ENCODE peak calls at places on chromosomes 3 and 15, in six cellular contexts. F, U, P, X, E and Z are unnamed samples.

GRCh38 chr3:120875989-120876388 is 32.0 kb upstream of the STXBP5L start:
- DNase-seq in F (no peak), U (no peak), P (no peak), X (no peak), E (no peak), Z (no peak)

GRCh38 chr15:99139276-99139675 is 34.4 kb downstream of the SYNM start:
- DNase-seq in F (no peak), U (no peak), P (no peak), X (no peak), E (no peak), Z (no peak)

GRCh38 chr3:16205156-16205870 is 30.8 kb downstream of the GALNT15 start:
- DNase-seq in F (no peak), U (no peak), P (no peak), X (no peak), E (peak), Z (no peak)

GRCh38 chr3:48217449-48217848 is 5.8 kb upstream of the CAMP start:
- DNase-seq in F (no peak), U (no peak), P (no peak), X (no peak), E (no peak), Z (no peak)

GRCh38 chr3:67531149-67532101 is 123.0 kb downstream of the SUCLG2 start:
- DNase-seq in F (no peak), U (no peak), P (no peak), X (no peak), E (no peak), Z (no peak)

GRCh38 chr15:83063555-83063954 is 3.5 kb downstream of the BTBD1 start:
- DNase-seq in F (no peak), U (no peak), P (no peak), X (no peak), E (no peak), Z (no peak)

GRCh38 chr3:53040361-53040820 is 5.5 kb downstream of the SFMBT1 start:
- DNase-seq in F (no peak), U (no peak), P (no peak), X (no peak), E (no peak), Z (no peak)

GRCh38 chr3:54999159-54999558 is 71.3 kb upstream of the LRTM1 start:
- DNase-seq in F (peak), U (no peak), P (no peak), X (no peak), E (peak), Z (no peak)

GRCh38 chr15:33448961-33449611 is 138.3 kb downstream of the RYR3 start:
- DNase-seq in F (no peak), U (no peak), P (no peak), X (no peak), E (no peak), Z (no peak)

GRCh38 chr3:141331370-141332318 is 36.7 kb upstream of the ZBTB38 start:
- DNase-seq in F (no peak), U (no peak), P (no peak), X (no peak), E (peak), Z (peak)

GRCh38 chr15:90325677-90326200 is 26.3 kb upstream of the ZNF774 start:
- DNase-seq in F (no peak), U (no peak), P (no peak), X (no peak), E (no peak), Z (no peak)

GRCh38 chr3:74546426-74546825 is 68.0 kb downstream of the CNTN3 start:
- DNase-seq in F (no peak), U (no peak), P (no peak), X (no peak), E (peak), Z (no peak)

GRCh38 chr3:33932010-33932764 is 133.8 kb downstream of the PDCD6IP start:
- DNase-seq in F (no peak), U (no peak), P (no peak), X (no peak), E (no peak), Z (no peak)

GRCh38 chr15:63038926-63039673 is 3.4 kb upstream of the TPM1 start:
- DNase-seq in F (no peak), U (no peak), P (no peak), X (no peak), E (no peak), Z (no peak)

GRCh38 chr3:63043631-63044030 is 168.4 kb upstream of the CADPS start:
- DNase-seq in F (no peak), U (no peak), P (no peak), X (no peak), E (no peak), Z (no peak)

GRCh38 chr3:18061737-18062136 is 319.3 kb upstream of the TBC1D5 start:
- DNase-seq in F (no peak), U (no peak), P (no peak), X (no peak), E (no peak), Z (no peak)

GRCh38 chr3:136070953-136071949 is 105.7 kb downstream of the PPP2R3A start:
- DNase-seq in F (peak), U (no peak), P (no peak), X (no peak), E (peak), Z (no peak)

GRCh38 chr15:71687902-71688508 is 122.3 kb upstream of the NR2E3 start:
- DNase-seq in F (no peak), U (no peak), P (no peak), X (no peak), E (no peak), Z (no peak)

GRCh38 chr3:146189519-146190173 is 28.7 kb upstream of the PLOD2 start:
- DNase-seq in F (peak), U (peak), P (no peak), X (no peak), E (peak), Z (no peak)

GRCh38 chr3:146184616-146185015 is 23.6 kb upstream of the PLOD2 start:
- DNase-seq in F (no peak), U (no peak), P (no peak), X (no peak), E (no peak), Z (no peak)

GRCh38 chr3:146187334-146187950 is 26.5 kb upstream of the PLOD2 start:
- DNase-seq in F (peak), U (no peak), P (no peak), X (no peak), E (no peak), Z (no peak)
- TF ChIP-seq CTCF in F (peak), U (no peak), P (no peak), X (no peak), E (peak), Z (no peak)

GRCh38 chr15:73539726-73540125 is 93.5 kb downstream of the NPTN start:
- DNase-seq in F (no peak), U (no peak), P (no peak), X (no peak), E (no peak), Z (no peak)
- TF ChIP-seq CTCF in F (no peak), U (no peak), P (no peak), X (no peak), E (no peak), Z (no peak)

DNA sequence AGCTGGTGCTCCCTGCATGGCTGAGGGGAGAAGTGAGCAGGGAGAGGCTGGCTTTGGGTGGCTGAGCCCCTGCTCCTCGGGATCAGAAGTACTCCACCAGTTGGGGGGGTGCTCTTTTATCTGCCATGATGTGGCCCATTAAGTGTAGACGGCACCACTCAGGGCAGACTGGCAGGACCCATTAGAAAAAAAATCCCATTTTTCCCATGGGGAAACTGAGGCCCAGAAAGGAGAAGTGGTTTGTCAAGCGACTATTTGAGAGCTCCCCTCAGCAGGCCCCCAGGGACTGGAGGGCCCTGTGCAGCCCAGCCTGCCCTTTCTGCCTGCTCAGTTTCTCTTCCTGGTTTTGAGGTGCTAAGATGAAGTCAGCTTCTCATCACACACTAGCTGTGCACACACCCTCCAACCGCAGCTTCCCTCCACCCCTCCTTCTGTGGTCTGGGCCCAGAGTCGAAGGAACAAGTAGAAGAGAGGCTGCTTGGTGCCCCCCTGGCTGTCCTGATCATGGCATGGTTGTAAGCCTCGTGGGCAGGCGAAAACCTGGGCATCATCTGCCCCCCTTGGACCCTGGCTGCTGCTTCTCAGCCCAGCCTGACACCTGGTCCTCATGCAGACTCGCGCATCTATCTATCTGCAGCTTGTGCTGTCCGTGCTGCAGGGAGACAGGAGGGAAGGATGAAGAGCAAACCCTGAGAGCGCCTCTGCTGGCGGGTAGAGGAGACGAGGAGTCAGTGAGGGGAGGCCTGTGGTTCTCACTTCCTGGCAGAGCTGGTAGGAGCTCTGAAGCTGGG is 5.6 kb downstream of the CSK start:
- DNase-seq in F (peak), U (peak), P (peak), X (peak), E (peak), Z (peak)
- TF ChIP-seq CTCF in F (no peak), U (peak), P (peak), X (peak), E (peak), Z (no peak)

GRCh38 chr3:122920986-122921385 is 106.6 kb downstream of the SEMA5B start:
- DNase-seq in F (no peak), U (no peak), P (no peak), X (no peak), E (no peak), Z (no peak)

GRCh38 chr3:122923611-122924010 is 104.0 kb downstream of the SEMA5B start:
- DNase-seq in F (no peak), U (no peak), P (no peak), X (no peak), E (no peak), Z (no peak)

GRCh38 chr3:122919291-122919610 is 108.3 kb downstream of the SEMA5B start:
- DNase-seq in F (no peak), U (no peak), P (no peak), X (no peak), E (no peak), Z (no peak)

GRCh38 chr3:122918576-122919290 is 108.8 kb downstream of the SEMA5B start:
- DNase-seq in F (no peak), U (no peak), P (no peak), X (no peak), E (no peak), Z (no peak)

DNA sequence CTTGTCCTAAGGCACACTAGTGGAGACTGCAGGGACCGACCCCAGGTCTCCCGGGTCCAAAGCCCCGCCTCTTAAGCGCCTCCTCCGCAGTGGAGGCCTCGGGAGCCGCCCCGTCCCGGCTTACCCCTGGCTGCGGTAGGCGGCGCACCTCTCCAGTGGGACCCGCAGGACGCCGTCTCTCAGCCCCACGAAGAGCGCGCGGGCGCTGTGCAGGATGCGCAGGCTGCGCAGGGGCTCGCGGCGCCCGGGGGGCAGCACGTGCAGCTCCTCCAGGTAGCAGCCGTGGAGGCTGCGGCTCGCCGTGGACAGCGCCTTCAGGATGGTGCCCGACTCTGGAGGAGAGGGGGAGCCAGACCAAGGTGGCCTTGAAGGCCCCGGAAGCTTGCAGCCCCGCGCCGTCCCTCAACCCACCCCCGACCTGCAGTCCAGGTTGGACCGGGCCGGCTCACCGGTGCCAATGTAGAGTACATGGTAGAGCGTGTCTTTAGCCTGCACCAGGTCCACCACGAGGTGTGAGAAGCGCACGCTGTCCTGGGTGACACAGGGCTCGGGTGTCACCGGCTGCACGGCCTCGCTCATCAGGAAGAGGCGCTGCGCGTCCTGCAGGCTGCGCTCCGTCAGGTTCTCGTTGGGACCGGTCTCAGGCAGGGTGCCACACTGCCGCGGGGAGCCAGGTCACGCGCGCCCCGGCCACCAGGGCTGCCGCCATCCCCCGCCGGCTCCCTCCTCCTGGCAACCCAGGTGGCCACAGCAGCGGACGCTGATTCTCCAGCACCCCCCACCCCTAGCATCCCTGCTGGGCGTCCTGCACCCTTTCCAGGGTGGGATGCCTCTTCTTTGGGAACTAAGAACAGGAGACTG is 105.5 kb downstream of the SEMA5B start:
- DNase-seq in F (peak), U (no peak), P (no peak), X (no peak), E (no peak), Z (peak)
- TF ChIP-seq CTCF in F (no peak), U (no peak), P (no peak), X (no peak), E (no peak), Z (no peak)

DNA sequence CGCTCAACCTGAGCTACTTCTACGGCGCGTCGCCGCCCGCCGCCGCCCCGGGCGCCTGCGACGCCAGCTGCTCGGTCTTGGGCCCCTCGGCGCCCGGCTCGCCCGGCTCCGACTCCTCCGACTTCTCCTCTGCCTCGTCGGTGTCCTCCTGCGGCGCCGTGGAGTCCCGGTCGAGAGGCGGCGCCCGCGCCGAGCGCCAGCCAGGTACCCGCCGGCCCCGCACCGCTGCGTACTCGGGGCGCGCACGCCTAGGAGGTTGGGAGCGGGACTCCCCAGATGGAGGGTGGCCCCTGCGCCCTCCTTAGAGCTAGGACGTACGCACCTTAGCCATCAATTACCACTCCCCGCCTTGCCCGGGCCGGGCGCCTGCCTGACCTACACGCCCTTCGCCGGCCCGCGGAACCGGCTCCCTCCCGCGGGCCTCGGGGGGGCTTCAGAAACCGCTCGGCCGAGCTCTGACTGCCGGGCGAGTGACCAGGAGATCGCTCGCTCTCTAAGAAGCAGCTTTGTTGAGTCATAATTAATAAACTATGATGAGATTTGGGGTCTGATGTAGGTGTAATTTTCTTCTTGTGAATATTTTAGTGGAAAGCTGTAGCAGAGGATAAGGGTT is 506 bp downstream of the NFKBIZ start:
- DNase-seq in F (peak), U (peak), P (peak), X (peak), E (no peak), Z (peak)
- TF ChIP-seq CTCF in F (no peak), U (no peak), P (no peak), X (no peak), E (no peak), Z (no peak)

GRCh38 chr15:58758141-58758540 is 8.6 kb upstream of the ADAM10 start:
- DNase-seq in F (no peak), U (no peak), P (no peak), X (no peak), E (no peak), Z (no peak)
- TF ChIP-seq CTCF in F (no peak), U (no peak), P (no peak), X (no peak), E (peak), Z (no peak)

GRCh38 chr3:125398952-125399351 is 23.8 kb upstream of the ZNF148 start:
- DNase-seq in F (no peak), U (no peak), P (no peak), X (no peak), E (no peak), Z (no peak)
- TF ChIP-seq CTCF in F (no peak), U (no peak), P (no peak), X (no peak), E (no peak), Z (no peak)